ENCODE peak calls at places on chromosomes 7 and 10, in four cellular contexts. X is A549, N is K562, M is endothelial cell of umbilical vein. J is an unnamed sample.
A peak's percentile ranks its signal among the peaks of the same experiment; 100 is the strongest.

GRCh38 chr10:92848037-92848440 is 281 bp upstream of the EXOC6 start:
- DNase-seq in X (peak; percentile 62), N (peak; percentile 82), M (peak; percentile 58), J (no peak)

GRCh38 chr7:36967387-36967786 is 243.1 kb upstream of the AOAH start:
- DNase-seq in X (peak; percentile 49), N (peak; percentile 63), M (peak; percentile 72), J (peak; percentile 77)

GRCh38 chr10:71657604-71658348 is 61.8 kb downstream of the C10orf105 start:
- DNase-seq in X (no peak), N (no peak), M (no peak), J (no peak)

GRCh38 chr7:10802526-10802925 is 171.1 kb upstream of the PHF14 start:
- DNase-seq in X (no peak), N (no peak), M (no peak), J (no peak)

GRCh38 chr7:136116186-136116585 is 139.0 kb upstream of the MTPN start:
- DNase-seq in X (no peak), N (no peak), M (no peak), J (peak; percentile 9)

GRCh38 chr7:65307651-65308299 is 65.9 kb upstream of the ZNF92 start:
- DNase-seq in X (peak; percentile 49), N (peak; percentile 74), M (peak; percentile 68), J (peak; percentile 84)

GRCh38 chr10:75959209-75959608 is 527.8 kb downstream of the LRMDA start:
- DNase-seq in X (peak; percentile 41), N (no peak), M (no peak), J (no peak)

GRCh38 chr10:131224106-131224505 is 87.4 kb downstream of the TCERG1L start:
- DNase-seq in X (no peak), N (no peak), M (no peak), J (no peak)

GRCh38 chr10:77533887-77534278 is 103.7 kb downstream of the KCNMA1 start:
- DNase-seq in X (peak; percentile 25), N (no peak), M (no peak), J (no peak)

GRCh38 chr7:2399848-2400587 is 3.4 kb upstream of the CHST12 start:
- DNase-seq in X (peak; percentile 44), N (peak; percentile 46), M (peak; percentile 96), J (peak; percentile 100)

GRCh38 chr10:103843854-103844567 is 11.4 kb downstream of the SH3PXD2A start:
- DNase-seq in X (no peak), N (no peak), M (no peak), J (no peak)

GRCh38 chr10:81600185-81600584 is 274.8 kb upstream of the NRG3 start:
- DNase-seq in X (peak; percentile 5), N (no peak), M (peak; percentile 14), J (no peak)

GRCh38 chr7:80294321-80294720 is 159.7 kb downstream of the GNAI1 start:
- DNase-seq in X (no peak), N (no peak), M (no peak), J (no peak)

GRCh38 chr7:42345478-42346299 is 108.7 kb upstream of the GLI3 start:
- DNase-seq in X (no peak), N (no peak), M (no peak), J (no peak)

GRCh38 chr10:122157451-122157850 is 113.6 kb upstream of the BTBD16 start:
- DNase-seq in X (no peak), N (no peak), M (peak; percentile 47), J (no peak)

GRCh38 chr7:24871765-24872164 is 108.2 kb downstream of the OSBPL3 start:
- DNase-seq in X (no peak), N (no peak), M (no peak), J (peak; percentile 51)

GRCh38 chr7:134234216-134234615 is 82.5 kb downstream of the SLC35B4 start:
- DNase-seq in X (no peak), N (no peak), M (no peak), J (no peak)

GRCh38 chr10:35347088-35347487 is 10.8 kb downstream of the CCNY start:
- DNase-seq in X (no peak), N (no peak), M (no peak), J (no peak)

GRCh38 chr10:22086730-22087364 is 83.3 kb upstream of the DNAJC1 start:
- DNase-seq in X (peak; percentile 44), N (peak; percentile 31), M (no peak), J (no peak)

GRCh38 chr7:136336932-136337331 is 359.8 kb upstream of the MTPN start:
- DNase-seq in X (no peak), N (no peak), M (no peak), J (no peak)

GRCh38 chr10:77424257-77424656 is 213.4 kb downstream of the KCNMA1 start:
- DNase-seq in X (no peak), N (no peak), M (no peak), J (no peak)

GRCh38 chr10:125441151-125441550 is 241.8 kb downstream of the TEX36 start:
- DNase-seq in X (no peak), N (no peak), M (no peak), J (no peak)
- TF ChIP-seq MYC in X (no peak), N (no peak), M (no peak), J (no peak)

GRCh38 chr10:3412071-3412582 is 239.5 kb upstream of the PITRM1 start:
- DNase-seq in X (no peak), N (no peak), M (no peak), J (no peak)

GRCh38 chr10:3415038-3415736 is 242.6 kb upstream of the PITRM1 start:
- DNase-seq in X (no peak), N (no peak), M (no peak), J (no peak)

GRCh38 chr10:3412646-3413045 is 240.1 kb upstream of the PITRM1 start:
- DNase-seq in X (no peak), N (no peak), M (no peak), J (no peak)

GRCh38 chr10:3415878-3416605 is 243.5 kb upstream of the PITRM1 start:
- DNase-seq in X (no peak), N (no peak), M (no peak), J (no peak)

DNA sequence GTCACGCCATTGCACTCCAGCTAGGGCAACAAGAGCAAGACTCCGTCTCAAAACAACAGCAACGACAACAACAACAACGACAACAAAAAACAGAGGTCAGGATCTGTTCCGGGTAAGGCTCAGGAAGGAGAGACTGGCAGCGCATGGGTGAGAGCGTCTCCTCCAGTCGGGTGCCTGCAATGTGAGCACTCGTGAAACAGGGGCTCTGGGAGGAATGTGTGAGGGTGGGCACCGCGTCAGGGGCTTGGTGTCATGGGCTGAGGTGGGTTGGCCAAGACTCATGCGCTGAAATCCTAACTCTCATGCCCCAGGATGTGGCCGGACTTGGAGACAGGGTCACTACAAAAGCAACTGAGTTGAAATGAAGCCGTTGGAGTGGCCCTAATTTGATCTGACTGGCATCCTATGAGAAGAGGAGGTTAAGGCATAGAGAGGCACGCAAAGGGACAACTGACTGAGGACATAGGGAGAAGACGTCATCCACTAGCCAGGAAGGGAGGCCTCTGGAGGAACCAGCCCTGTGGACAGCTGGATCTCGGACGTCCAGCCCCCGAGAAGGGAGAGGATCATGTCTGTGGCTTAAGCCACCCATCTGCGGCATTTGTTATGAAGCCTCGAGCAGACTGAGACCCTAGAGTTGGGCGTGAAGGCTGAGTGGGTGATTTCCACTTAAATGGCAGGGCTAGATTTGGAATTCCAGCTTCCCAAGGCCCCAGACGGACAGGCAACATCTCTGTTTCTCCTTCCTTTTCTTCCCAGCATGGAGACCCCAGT is 241.5 kb upstream of the PITRM1 start:
- DNase-seq in X (no peak), N (no peak), M (no peak), J (no peak)
- H3K4me3 ChIP-seq in X (no peak overlapping the region), N (no peak overlapping the region), M (no peak overlapping the region), J (no peak overlapping the region)

DNA sequence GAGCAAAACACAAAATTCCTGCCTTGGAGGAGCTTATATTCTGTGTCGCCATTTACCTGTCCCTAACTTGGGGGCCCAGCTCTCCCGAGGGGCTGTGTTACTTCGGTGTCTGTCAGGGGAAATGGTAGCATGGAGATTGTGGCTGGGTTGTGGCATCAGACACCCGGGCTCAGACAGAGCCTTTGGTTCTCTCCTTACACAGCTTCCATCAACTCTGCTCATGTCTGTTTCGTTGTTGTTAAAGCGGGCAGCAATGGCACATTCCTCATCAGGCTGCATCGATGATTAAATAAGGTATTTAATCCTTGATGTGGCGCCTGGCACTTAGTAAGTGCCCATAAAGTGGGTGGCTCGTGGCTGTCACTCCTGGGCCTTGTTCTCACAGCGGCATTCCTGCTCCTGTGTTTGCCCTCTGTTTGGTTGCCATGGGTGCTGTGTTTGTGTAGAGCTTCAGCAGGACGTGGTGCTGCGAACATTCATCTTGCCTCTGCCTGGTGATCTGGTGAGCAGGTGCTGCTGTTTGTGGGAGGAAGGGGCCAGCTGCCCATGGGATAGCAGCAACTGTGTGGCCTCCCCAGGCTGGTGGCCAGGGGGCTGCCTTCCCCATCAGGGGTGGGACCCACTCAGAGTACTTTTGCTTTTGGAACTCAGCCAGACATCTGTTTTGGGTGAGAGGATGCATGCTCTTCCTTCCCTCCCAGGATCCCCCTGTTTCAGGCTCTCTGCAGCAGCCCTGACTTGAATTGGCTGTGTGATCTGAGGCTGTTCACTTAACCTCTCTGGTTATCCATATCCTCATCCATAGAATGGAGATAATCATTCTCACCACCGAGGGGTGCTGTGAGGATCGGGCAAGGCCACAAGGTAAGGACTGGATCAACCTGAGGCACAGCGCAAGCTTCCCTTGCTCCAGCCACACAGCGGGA is 207.2 kb upstream of the SVIL start:
- DNase-seq in X (peak; percentile 56), N (no peak), M (peak; percentile 43), J (no peak)
- TF ChIP-seq CTCF in X (no peak), N (no peak), M (no peak), J (no peak)

DNA sequence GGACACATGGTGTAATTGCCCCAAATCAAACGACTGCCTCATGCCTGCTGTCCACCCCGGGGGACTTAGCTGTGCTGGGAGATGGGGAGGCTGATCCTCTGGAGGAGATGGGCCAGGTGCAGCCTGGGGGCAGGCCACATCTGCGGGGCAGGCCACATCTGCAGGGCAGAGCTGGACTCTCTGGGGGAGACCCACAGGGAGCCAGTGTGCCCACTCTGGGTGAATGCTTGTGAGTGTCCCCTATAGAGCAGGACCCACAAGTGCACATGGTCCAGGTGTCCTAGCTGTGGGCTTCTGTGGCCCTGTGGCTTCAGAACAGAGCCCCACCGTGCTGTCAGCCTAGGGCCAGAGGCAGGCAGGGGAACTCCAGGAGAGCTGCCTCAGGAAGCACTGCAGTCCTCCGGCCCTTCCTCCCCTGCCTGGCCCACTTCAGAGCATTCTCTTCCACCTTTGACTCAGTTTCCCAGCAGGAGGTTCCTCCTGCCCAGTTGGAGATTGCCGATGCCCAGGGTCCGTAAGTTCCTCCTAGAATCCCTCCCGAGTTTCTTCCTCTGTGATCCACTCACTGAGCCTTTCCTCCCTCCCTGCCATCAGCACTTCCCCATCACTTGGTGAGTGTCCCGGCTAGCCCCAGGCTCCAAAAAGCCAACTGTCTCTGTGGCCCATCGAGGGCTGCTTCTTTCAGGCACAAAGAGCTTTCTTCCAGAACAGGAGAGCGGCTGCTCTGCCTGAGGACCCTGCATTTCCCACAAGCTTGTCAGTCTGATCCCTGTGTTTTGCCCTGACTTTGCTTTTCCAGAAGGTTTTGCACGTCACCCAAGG is 50.3 kb downstream of the ADCYAP1R1 start:
- DNase-seq in X (no peak), N (no peak), M (no peak), J (no peak)
- TF ChIP-seq MYC in X (no peak), N (no peak), M (no peak), J (no peak)

J was measured in NB4.